ENCODE peak calls at places on chromosome 15, in four cellular contexts. T, C, Z and Q are unnamed samples.

GRCh38 chr15:51735211-51735610 is 2.2 kb downstream of the LYSMD2 start:
- DNase-seq in T (no peak), Z (peak; percentile 31), C (no peak), Q (no peak)

GRCh38 chr15:91522609-91523332 is 330.7 kb upstream of the SLCO3A1 start:
- DNase-seq in Z (no peak), C (no peak), T (no peak), Q (no peak)

GRCh38 chr15:58957101-58957973 is 23.9 kb upstream of the SLTM start:
- DNase-seq in Z (peak; percentile 68), T (peak; percentile 39), C (peak; percentile 69), Q (no peak)

GRCh38 chr15:83380682-83381081 is 66.5 kb upstream of the SH3GL3 start:
- DNase-seq in T (no peak), C (peak; percentile 37), Z (peak; percentile 14), Q (peak; percentile 66)

GRCh38 chr15:55737373-55737772 is 5.6 kb downstream of the PRTG start:
- DNase-seq in T (no peak), C (no peak), Z (no peak), Q (no peak)

GRCh38 chr15:69881310-69881660 is 216.4 kb downstream of the TLE3 start:
- DNase-seq in T (no peak), Z (no peak), C (no peak), Q (no peak)

GRCh38 chr15:77426377-77426776 is 5.7 kb downstream of the HMG20A start:
- DNase-seq in C (no peak), T (no peak), Z (no peak), Q (no peak)

GRCh38 chr15:101710806-101711205 is 13.5 kb downstream of the TARS3 start:
- DNase-seq in C (peak; percentile 10), T (no peak), Z (no peak), Q (no peak)

GRCh38 chr15:78046796-78047341 is 30.6 kb downstream of the TBC1D2B start:
- DNase-seq in Z (peak; percentile 73), C (no peak), T (peak; percentile 36), Q (no peak)

GRCh38 chr15:92751528-92751927 is 96.0 kb upstream of the FAM174B start:
- DNase-seq in C (no peak), T (no peak), Z (no peak), Q (no peak)

DNA sequence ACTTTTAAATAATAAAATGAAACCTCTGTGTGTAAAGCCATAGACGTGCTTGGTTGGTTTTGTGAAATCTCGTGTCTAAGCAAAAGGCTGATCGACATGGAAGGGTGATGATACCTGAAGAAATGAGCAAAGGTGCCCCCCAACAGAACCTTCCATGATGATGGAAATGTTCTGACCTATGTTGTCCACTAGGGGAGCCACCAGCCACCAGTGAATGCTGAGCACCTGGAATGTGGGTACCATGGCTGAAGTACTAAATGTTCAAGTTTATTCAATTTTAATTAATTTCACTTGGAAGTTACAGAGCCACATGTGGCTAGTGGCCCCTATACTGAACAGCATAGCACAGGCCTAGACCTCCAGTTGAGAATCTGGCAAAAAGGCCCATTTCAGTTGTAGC is 158.8 kb downstream of the POLR2M start:
- DNase-seq in T (no peak), Z (no peak), C (no peak), Q (no peak)
- TF ChIP-seq CTCF in T (peak; percentile 10), Z (no peak), C (peak; percentile 30), Q (no peak)

GRCh38 chr15:66290007-66290406 is 3.4 kb upstream of the DIS3L start:
- DNase-seq in C (no peak), T (no peak), Z (no peak), Q (no peak)
- TF ChIP-seq POLR2AphosphoS5 in C (no peak), T (no peak), Z (no peak), Q (no peak)

GRCh38 chr15:80942746-80943565 is 46.7 kb downstream of the MESD start:
- DNase-seq in C (no peak), T (no peak), Z (no peak), Q (peak; percentile 75)
- TF ChIP-seq CTCF in C (no peak), T (no peak), Z (no peak), Q (peak; percentile 54)

GRCh38 chr15:23736291-23736690 is 49.2 kb upstream of the NDN start:
- DNase-seq in T (no peak), Z (no peak), C (no peak), Q (no peak)

GRCh38 chr15:23734856-23735255 is 47.8 kb upstream of the NDN start:
- DNase-seq in C (no peak), Z (no peak), T (no peak), Q (no peak)
- TF ChIP-seq POLR2AphosphoS5 in C (no peak), Z (no peak), T (no peak), Q (no peak)

DNA sequence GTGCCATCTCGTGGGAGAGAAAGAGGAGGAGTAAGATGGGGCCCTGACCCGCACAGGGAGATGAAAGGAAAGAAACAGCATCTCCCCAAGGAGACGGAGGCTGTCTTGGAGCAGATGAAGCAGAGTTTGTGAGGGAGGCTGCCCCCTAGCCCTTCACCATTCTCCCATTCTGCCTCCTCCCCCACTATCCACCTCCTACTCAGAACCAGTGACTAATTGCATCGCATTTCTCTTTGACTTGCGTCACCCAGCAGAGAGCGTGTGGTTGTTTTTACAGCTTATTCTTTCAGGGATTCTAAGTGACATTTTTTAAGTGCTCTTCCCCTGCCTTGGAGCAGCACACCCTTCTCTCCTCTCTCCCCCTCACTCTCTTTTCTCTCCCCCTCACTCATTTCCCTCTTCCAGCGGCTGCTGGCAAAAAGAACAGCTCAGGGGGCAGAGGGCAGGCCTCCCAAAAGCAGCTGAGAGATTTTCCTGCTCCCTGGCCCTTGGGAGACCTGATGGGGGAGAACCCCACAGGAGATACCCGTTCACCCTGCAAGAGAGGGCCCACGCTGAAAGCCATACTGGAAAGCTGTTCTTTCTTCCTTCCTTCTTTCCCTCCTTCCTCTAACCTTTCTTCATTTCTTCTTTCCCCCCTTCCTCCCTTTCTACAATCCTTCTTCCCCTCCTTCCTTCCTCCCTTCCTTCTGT is 91.8 kb downstream of the MRPL46 start:
- DNase-seq in T (no peak), Z (no peak), C (no peak), Q (no peak)
- TF ChIP-seq CTCF in T (no peak), Z (no peak), C (no peak), Q (no peak)